ENCODE peak calls at places on chromosomes 16 and 17, in four cellular contexts. D is heart left ventricle, T is spleen, M is esophagus squamous epithelium. J is an unnamed sample.

GRCh38 chr17:50621562-50621961 is 13.1 kb upstream of the ABCC3 start:
- DNase-seq in M (no peak), D (no peak), T (no peak), J (no peak)

GRCh38 chr17:67528751-67529436 is 151.8 kb downstream of the PITPNC1 start:
- DNase-seq in M (no peak), D (peak; percentile 66), T (peak; percentile 82), J (peak; percentile 24)

GRCh38 chr17:66971730-66972441 is 7.4 kb downstream of the CACNG4 start:
- DNase-seq in M (no peak), D (no peak), T (no peak), J (no peak)

GRCh38 chr16:29900102-29900887 is at the start of gene ASPHD1:
- DNase-seq in D (peak; percentile 60), T (peak; percentile 91), M (no peak), J (peak; percentile 89)

GRCh38 chr17:63827801-63828221 is 348 bp upstream of the FTSJ3 start:
- DNase-seq in M (no peak), D (no peak), T (no peak), J (peak; percentile 40)

GRCh38 chr17:16915752-16916556 is 56.0 kb downstream of the TNFRSF13B start:
- DNase-seq in T (peak; percentile 84), M (no peak), D (no peak), J (peak; percentile 72)

GRCh38 chr17:59680314-59680713 is 26.9 kb downstream of the PTRH2 start:
- DNase-seq in D (no peak), T (no peak), M (no peak), J (no peak)

GRCh38 chr17:65850486-65850885 is 289.0 kb upstream of the AXIN2 start:
- DNase-seq in D (no peak), T (no peak), M (no peak), J (no peak)

GRCh38 chr16:5944971-5945370 is 847.4 kb upstream of the EEF2KMT start:
- DNase-seq in T (no peak), M (no peak), D (no peak), J (no peak)

GRCh38 chr17:59466943-59467801 is 98.2 kb upstream of the DHX40 start:
- DNase-seq in D (no peak), T (no peak), M (no peak), J (no peak)

GRCh38 chr16:87927195-87927562 is 9.2 kb downstream of the CA5A start:
- DNase-seq in M (no peak), T (no peak), D (no peak), J (no peak)

GRCh38 chr16:70689970-70690905 is 4.4 kb upstream of the MTSS2 start:
- DNase-seq in M (no peak), T (no peak), D (no peak), J (peak; percentile 69)

GRCh38 chr16:69187891-69188451 is 1.0 kb downstream of the SNTB2 start:
- DNase-seq in M (no peak), D (no peak), T (peak; percentile 82), J (peak; percentile 71)

GRCh38 chr17:33225994-33226393 is 67.1 kb downstream of the ASIC2 start:
- DNase-seq in D (no peak), T (no peak), M (no peak), J (no peak)

GRCh38 chr17:33227911-33228310 is 65.2 kb downstream of the ASIC2 start:
- DNase-seq in M (no peak), T (no peak), D (no peak), J (no peak)

GRCh38 chr17:33228548-33228947 is 64.5 kb downstream of the ASIC2 start:
- DNase-seq in M (no peak), D (peak; percentile 14), T (no peak), J (no peak)

GRCh38 chr17:33229499-33229898 is 63.6 kb downstream of the ASIC2 start:
- DNase-seq in D (no peak), T (no peak), M (no peak), J (no peak)

GRCh38 chr17:33229028-33229427 is 64.1 kb downstream of the ASIC2 start:
- DNase-seq in M (no peak), D (no peak), T (no peak), J (no peak)
- H3K4me1 ChIP-seq in M (peaks cover 9% of the 10 kb centered on the region), D (peaks cover under 1% of the 10 kb centered on the region), T (no peaks in the 10 kb centered on the region), J (no peaks in the 10 kb centered on the region)

GRCh38 chr16:66502020-66502913 is 47.7 kb downstream of the TK2 start:
- DNase-seq in M (no peak), D (no peak), T (no peak), J (no peak)
- TF ChIP-seq POLR2A in M (no peak), D (no peak), T (no peak), J (no peak)

DNA sequence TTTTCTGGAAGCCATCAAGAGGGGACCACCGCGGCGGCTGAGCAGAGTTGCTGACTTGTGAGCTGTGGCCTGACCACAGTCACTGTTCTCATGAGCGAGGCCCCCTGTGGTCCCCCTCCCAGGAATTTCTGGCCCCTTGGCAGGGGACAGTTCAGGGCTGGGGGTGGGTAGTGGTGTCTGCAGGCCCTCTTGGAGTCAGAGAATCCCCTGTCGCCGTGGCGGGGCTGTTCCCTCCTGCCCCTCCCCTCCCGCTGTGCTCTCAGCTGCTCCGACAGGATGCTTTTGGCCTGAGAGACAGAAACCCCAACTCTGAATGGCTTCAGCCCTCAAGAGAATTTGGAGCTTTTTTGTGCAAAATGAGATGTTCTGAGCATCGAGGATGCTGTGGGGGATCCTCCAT is 292.0 kb downstream of the SEC14L1 start:
- DNase-seq in M (no peak), T (no peak), D (no peak), J (no peak)
- H3K4me1 ChIP-seq in M (peaks cover 100% of the 10 kb centered on the region), T (peaks cover 100% of the 10 kb centered on the region), D (peaks cover 96% of the 10 kb centered on the region), J (peaks cover 79% of the 10 kb centered on the region)

GRCh38 chr17:32009262-32009542 is 2.0 kb downstream of the LRRC37B start:
- DNase-seq in M (no peak), T (peak; percentile 13), D (no peak), J (no peak)

GRCh38 chr17:32010114-32010513 is 2.9 kb downstream of the LRRC37B start:
- DNase-seq in T (no peak), D (no peak), M (no peak), J (no peak)

GRCh38 chr17:32007463-32008298 is 498 bp downstream of the LRRC37B start:
- DNase-seq in D (peak; percentile 33), M (no peak), T (no peak), J (no peak)

GRCh38 chr17:32006957-32007462 is at the start of gene LRRC37B:
- DNase-seq in T (peak; percentile 98), M (peak; percentile 28), D (peak; percentile 88), J (peak; percentile 94)
- TF ChIP-seq POLR2A in T (no peak), M (peak; percentile 32), D (peak; percentile 33), J (no peak)

DNA sequence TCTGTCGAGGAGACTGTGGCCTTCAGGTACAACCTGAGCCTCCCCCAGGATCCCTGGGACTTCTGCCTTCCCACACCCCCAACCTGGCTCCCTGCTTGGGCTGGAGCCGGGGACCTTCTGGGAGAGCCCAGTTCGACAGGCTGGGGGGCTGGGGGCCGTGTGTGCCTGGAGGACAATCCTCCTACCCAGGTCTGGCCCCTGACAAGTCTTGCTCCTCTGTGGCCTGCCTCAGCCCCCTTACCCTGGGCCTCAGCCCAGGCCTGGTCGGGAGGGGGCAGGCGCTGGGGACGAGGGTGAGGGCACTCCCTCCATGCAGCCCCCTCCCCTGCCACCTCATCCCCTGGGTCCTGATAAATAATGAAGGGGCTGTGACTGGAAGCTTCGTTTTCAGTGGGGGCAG is 5.2 kb upstream of the BAHCC1 start:
- DNase-seq in M (no peak), T (no peak), D (no peak), J (no peak)
- H3K4me1 ChIP-seq in M (peaks cover 89% of the 10 kb centered on the region), T (peaks cover 56% of the 10 kb centered on the region), D (peaks cover 54% of the 10 kb centered on the region), J (peaks cover 14% of the 10 kb centered on the region)

GRCh38 chr17:78674595-78675315 is 97.6 kb upstream of the DNAH17 start:
- DNase-seq in M (no peak), T (peak; percentile 64), D (no peak), J (no peak)

GRCh38 chr17:78674156-78674555 is 97.0 kb upstream of the DNAH17 start:
- DNase-seq in T (peak; percentile 52), D (no peak), M (no peak), J (no peak)

GRCh38 chr17:78676415-78677302 is 99.5 kb upstream of the DNAH17 start:
- DNase-seq in M (no peak), D (no peak), T (peak; percentile 61), J (peak; percentile 42)

GRCh38 chr17:78675316-78675616 is 98.1 kb upstream of the DNAH17 start:
- DNase-seq in M (no peak), T (peak; percentile 62), D (no peak), J (no peak)

DNA sequence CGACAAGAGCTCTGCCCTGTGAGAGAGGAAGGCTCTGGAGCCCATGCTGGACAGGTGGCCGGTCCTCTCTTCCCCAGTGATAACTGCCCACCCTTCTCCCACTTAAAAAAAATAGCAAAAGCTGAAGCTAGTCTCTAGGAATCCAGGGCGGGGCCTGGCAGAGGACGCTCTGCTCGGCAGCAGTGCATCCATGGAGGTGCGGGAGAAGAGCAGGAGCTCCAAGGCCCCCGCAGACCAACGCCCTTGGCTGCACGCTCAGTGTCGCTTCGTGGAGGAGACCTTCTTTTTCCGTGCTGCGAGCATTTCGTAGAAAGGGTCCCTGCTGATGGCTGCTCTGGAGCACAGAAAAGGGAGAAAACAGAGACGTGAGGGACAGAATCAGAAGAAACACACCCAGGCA is 98.6 kb upstream of the DNAH17 start:
- DNase-seq in T (peak; percentile 28), D (no peak), M (no peak), J (no peak)
- TF ChIP-seq POLR2A in T (no peak), D (no peak), M (no peak), J (no peak)

GRCh38 chr17:77147357-77147801 is 6.6 kb downstream of the SEC14L1 start:
- DNase-seq in D (no peak), M (no peak), T (no peak), J (no peak)

GRCh38 chr17:77148959-77149510 is 8.3 kb downstream of the SEC14L1 start:
- DNase-seq in M (no peak), T (no peak), D (no peak), J (no peak)

GRCh38 chr17:77145635-77146632 is 5.2 kb downstream of the SEC14L1 start:
- DNase-seq in D (peak; percentile 74), T (peak; percentile 81), M (no peak), J (peak; percentile 73)

GRCh38 chr17:77146882-77147281 is 6.1 kb downstream of the SEC14L1 start:
- DNase-seq in D (peak; percentile 37), M (no peak), T (peak; percentile 90), J (peak; percentile 64)

DNA sequence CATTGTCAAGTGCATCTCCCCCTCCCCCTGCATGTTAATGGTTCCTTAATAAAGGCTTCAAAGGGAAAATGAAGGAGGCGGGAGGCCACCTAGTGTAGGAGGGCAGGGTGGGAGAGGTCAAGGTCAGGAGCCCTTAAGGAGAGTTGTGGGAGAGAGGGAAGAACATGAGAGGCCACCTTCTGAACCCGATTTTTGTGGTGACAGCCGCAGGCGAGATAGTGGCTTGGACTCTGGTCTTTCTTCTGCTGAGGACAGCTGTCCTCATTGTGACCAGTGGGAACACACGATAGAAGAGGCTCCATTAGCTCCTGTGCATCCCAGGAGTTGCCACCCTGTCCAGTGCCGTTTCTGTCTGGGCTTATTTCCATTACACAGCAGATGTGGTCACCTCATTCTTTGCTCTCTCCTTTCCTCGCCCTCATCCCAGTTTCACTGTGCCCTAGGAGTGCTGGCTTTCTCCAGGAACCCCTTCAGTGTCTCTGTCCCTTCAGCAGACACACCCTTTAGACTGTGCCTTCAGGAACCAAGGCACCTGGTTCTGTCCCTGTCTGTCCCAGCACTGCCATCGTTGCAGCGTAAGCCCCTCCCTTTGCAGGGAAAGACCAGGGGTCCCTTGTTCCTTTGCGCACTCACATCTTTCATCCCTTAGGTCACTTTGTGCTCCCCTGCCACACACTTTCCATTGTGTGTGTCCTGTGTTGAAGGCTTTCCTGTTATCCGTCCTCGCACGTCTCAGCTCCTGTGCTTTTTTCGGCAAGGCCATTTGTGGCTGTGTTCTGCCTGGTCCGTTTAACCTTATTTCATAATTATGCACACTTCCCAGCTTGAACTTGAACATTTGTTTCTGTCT is 7.6 kb downstream of the SEC14L1 start:
- DNase-seq in D (no peak), M (no peak), T (no peak), J (no peak)
- H3K4me1 ChIP-seq in D (peaks cover 49% of the 10 kb centered on the region), M (peaks cover 94% of the 10 kb centered on the region), T (peaks cover 55% of the 10 kb centered on the region), J (peaks cover 15% of the 10 kb centered on the region)